ENCODE peak calls at places on chromosome 1, in six cellular contexts. One of them, this sample, is unnamed.

GRCh38 chr1:58584082-58584895 is 7.2 kb upstream of the TACSTD2 start:
- DNase-seq in germinal center: no peak
- DNase-seq in endothelial cell: no peak
- DNase-seq in foreskin keratinocyte: peak
- DNase-seq in KBM-7: peak
- DNase-seq in HTR-8/SVneo: peak
- DNase-seq in this sample: peak

GRCh38 chr1:194268839-194269238 is 1082.4 kb upstream of the B3GALT2 start:
- DNase-seq in germinal center: no peak
- DNase-seq in endothelial cell: no peak
- DNase-seq in foreskin keratinocyte: no peak
- DNase-seq in KBM-7: no peak
- DNase-seq in HTR-8/SVneo: no peak
- DNase-seq in this sample: no peak

GRCh38 chr1:231931846-231932454 is 305.4 kb downstream of the DISC1 start:
- DNase-seq in germinal center: peak
- DNase-seq in endothelial cell: no peak
- DNase-seq in foreskin keratinocyte: no peak
- DNase-seq in KBM-7: peak
- DNase-seq in HTR-8/SVneo: no peak
- DNase-seq in this sample: no peak

GRCh38 chr1:16392740-16393139 is 25.7 kb downstream of the SZRD1 start:
- DNase-seq in germinal center: no peak
- DNase-seq in endothelial cell: no peak
- DNase-seq in foreskin keratinocyte: no peak
- DNase-seq in KBM-7: no peak
- DNase-seq in HTR-8/SVneo: no peak
- DNase-seq in this sample: no peak

GRCh38 chr1:110069302-110070281 is 880 bp downstream of the ALX3 start:
- DNase-seq in germinal center: no peak
- DNase-seq in endothelial cell: no peak
- DNase-seq in foreskin keratinocyte: no peak
- DNase-seq in KBM-7: no peak
- DNase-seq in HTR-8/SVneo: no peak
- DNase-seq in this sample: no peak

GRCh38 chr1:227934476-227935313 is 13.0 kb downstream of the WNT9A start:
- DNase-seq in germinal center: no peak
- DNase-seq in endothelial cell: no peak
- DNase-seq in foreskin keratinocyte: peak
- DNase-seq in KBM-7: peak
- DNase-seq in HTR-8/SVneo: peak
- DNase-seq in this sample: peak

GRCh38 chr1:159181328-159182024 is 10.1 kb downstream of the CADM3 start:
- DNase-seq in germinal center: no peak
- DNase-seq in endothelial cell: no peak
- DNase-seq in foreskin keratinocyte: no peak
- DNase-seq in KBM-7: no peak
- DNase-seq in HTR-8/SVneo: no peak
- DNase-seq in this sample: no peak

GRCh38 chr1:87683557-87683956 is 354.9 kb downstream of the LMO4 start:
- DNase-seq in germinal center: no peak
- DNase-seq in endothelial cell: no peak
- DNase-seq in foreskin keratinocyte: no peak
- DNase-seq in KBM-7: no peak
- DNase-seq in HTR-8/SVneo: no peak
- DNase-seq in this sample: no peak

GRCh38 chr1:208093754-208094719 is 150.1 kb downstream of the PLXNA2 start:
- DNase-seq in germinal center: peak
- DNase-seq in endothelial cell: peak
- DNase-seq in foreskin keratinocyte: no peak
- DNase-seq in KBM-7: peak
- DNase-seq in HTR-8/SVneo: peak
- DNase-seq in this sample: peak